ENCODE peak calls at places on chromosomes 13 and 19, in nine cellular contexts. W is astrocyte of the spinal cord; Z is breast epithelium; U is Caco-2; Q is GM06990; M is IMR-90; F is CD4-positive, CD25-positive, alpha-beta regulatory T cell; O is tibial nerve; R is WERI-Rb-1. B is an unnamed sample.

GRCh38 chr13:19862511-19863313 is 737 bp downstream of the ZMYM5 start:
- DNase-seq in Z (no peak), M (peak; percentile 7), U (no peak), R (no peak), O (peak; percentile 24), F (peak; percentile 54), Q (peak; percentile 67), W (peak; percentile 24), B (no peak)

GRCh38 chr19:47419037-47419783 is at the start of gene MEIS3:
- DNase-seq in W (no peak), O (no peak), F (no peak), R (peak; percentile 48), U (no peak), Z (no peak), Q (no peak), M (no peak), B (no peak)

GRCh38 chr13:24764276-24764630 is 284 bp downstream of the RNF17 start:
- DNase-seq in Z (no peak), U (no peak), R (no peak), O (no peak), W (no peak), F (no peak), M (no peak), Q (no peak), B (no peak)

GRCh38 chr19:13275016-13275722 is 125.0 kb downstream of the IER2 start:
- DNase-seq in O (no peak), U (no peak), F (no peak), Z (no peak), R (no peak), M (no peak), Q (peak; percentile 51), W (peak; percentile 44), B (no peak)

GRCh38 chr19:10193666-10194499 is 870 bp downstream of the DNMT1 start:
- DNase-seq in U (no peak), W (peak; percentile 41), R (no peak), F (peak; percentile 4), Z (no peak), M (peak; percentile 76), O (peak; percentile 9), Q (no peak), B (no peak)

GRCh38 chr13:95156208-95156607 is 145.0 kb downstream of the ABCC4 start:
- DNase-seq in O (no peak), Z (no peak), U (no peak), M (peak; percentile 17), Q (no peak), W (peak; percentile 59), F (no peak), R (no peak), B (no peak)

GRCh38 chr19:23884363-23884762 is 30.3 kb upstream of the ZNF726 start:
- DNase-seq in Z (no peak), M (no peak), O (no peak), W (no peak), Q (no peak), U (no peak), F (no peak), R (no peak), B (no peak)

GRCh38 chr13:113777311-113778260 is 18.6 kb downstream of the TMEM255B start:
- DNase-seq in W (peak; percentile 24), U (peak; percentile 46), M (peak; percentile 17), O (no peak), Q (no peak), Z (no peak), F (no peak), R (no peak), B (no peak)

GRCh38 chr13:29567411-29567810 is 28.1 kb downstream of the SLC7A1 start:
- DNase-seq in R (no peak), M (no peak), Z (no peak), W (no peak), Q (no peak), O (no peak), U (no peak), F (no peak), B (no peak)

GRCh38 chr13:51192348-51192747 is 29.9 kb upstream of the FAM124A start:
- DNase-seq in O (no peak), W (no peak), Q (no peak), U (no peak), Z (no peak), F (no peak), R (no peak), M (no peak), B (no peak)

GRCh38 chr13:22028831-22029230 is 358.0 kb downstream of the FGF9 start:
- DNase-seq in Z (no peak), F (no peak), O (no peak), Q (no peak), W (no peak), U (no peak), M (no peak), R (no peak), B (no peak)

GRCh38 chr13:32246468-32246867 is 68.7 kb downstream of the ZAR1L start:
- DNase-seq in W (peak; percentile 74), R (peak; percentile 71), O (peak; percentile 50), Z (no peak), M (peak; percentile 76), Q (peak; percentile 15), U (peak; percentile 85), F (peak; percentile 2), B (peak; percentile 44)

GRCh38 chr13:67238277-67238859 is 8.2 kb upstream of the PCDH9 start:
- DNase-seq in U (no peak), M (peak; percentile 36), R (no peak), Z (no peak), W (peak; percentile 65), O (no peak), F (peak; percentile 46), Q (no peak), B (no peak)

GRCh38 chr19:8221161-8221560 is 12.0 kb downstream of the CERS4 start:
- DNase-seq in W (no peak), M (no peak), U (no peak), F (no peak), R (no peak), Q (no peak), O (no peak), Z (peak; percentile 96), B (no peak)

GRCh38 chr19:47228168-47228936 is 2.6 kb downstream of the BBC3 start:
- DNase-seq in R (peak; percentile 73), U (peak; percentile 73), O (peak; percentile 41), W (peak; percentile 29), M (peak; percentile 17), Z (peak; percentile 75), F (peak; percentile 49), Q (peak; percentile 70), B (no peak)

GRCh38 chr13:110538632-110539031 is 22.9 kb downstream of the RAB20 start:
- DNase-seq in W (no peak), F (no peak), Q (no peak), O (peak; percentile 43), U (no peak), Z (no peak), M (no peak), R (no peak), B (no peak)

GRCh38 chr13:37656247-37656940 is 57.8 kb upstream of the POSTN start:
- DNase-seq in F (no peak), U (no peak), O (no peak), W (peak; percentile 95), M (peak; percentile 99), Q (no peak), Z (no peak), R (no peak), B (no peak)
- H3K4me3 ChIP-seq in F (no peak overlapping the region), U (no peak overlapping the region), O (no peak overlapping the region), W (no peak overlapping the region), M (no peak overlapping the region), Q (no peak overlapping the region), Z (no peak overlapping the region), R (no peak overlapping the region), B (no peak overlapping the region)

GRCh38 chr13:112071011-112071901 is 4.3 kb downstream of the SOX1 start:
- DNase-seq in M (no peak), Z (no peak), Q (no peak), W (no peak), R (no peak), O (no peak), U (no peak), F (no peak), B (no peak)

GRCh38 chr13:112074139-112074710 is 7.3 kb downstream of the SOX1 start:
- DNase-seq in W (no peak), Z (no peak), O (no peak), M (no peak), R (no peak), F (no peak), Q (no peak), U (no peak), B (no peak)

GRCh38 chr13:112071902-112072530 is 5.1 kb downstream of the SOX1 start:
- DNase-seq in Z (no peak), R (no peak), F (no peak), W (no peak), U (no peak), Q (no peak), O (no peak), M (no peak), B (no peak)

GRCh38 chr13:112073245-112074138 is 6.5 kb downstream of the SOX1 start:
- DNase-seq in W (no peak), Z (no peak), R (no peak), O (no peak), M (no peak), U (no peak), F (no peak), Q (no peak), B (no peak)

DNA sequence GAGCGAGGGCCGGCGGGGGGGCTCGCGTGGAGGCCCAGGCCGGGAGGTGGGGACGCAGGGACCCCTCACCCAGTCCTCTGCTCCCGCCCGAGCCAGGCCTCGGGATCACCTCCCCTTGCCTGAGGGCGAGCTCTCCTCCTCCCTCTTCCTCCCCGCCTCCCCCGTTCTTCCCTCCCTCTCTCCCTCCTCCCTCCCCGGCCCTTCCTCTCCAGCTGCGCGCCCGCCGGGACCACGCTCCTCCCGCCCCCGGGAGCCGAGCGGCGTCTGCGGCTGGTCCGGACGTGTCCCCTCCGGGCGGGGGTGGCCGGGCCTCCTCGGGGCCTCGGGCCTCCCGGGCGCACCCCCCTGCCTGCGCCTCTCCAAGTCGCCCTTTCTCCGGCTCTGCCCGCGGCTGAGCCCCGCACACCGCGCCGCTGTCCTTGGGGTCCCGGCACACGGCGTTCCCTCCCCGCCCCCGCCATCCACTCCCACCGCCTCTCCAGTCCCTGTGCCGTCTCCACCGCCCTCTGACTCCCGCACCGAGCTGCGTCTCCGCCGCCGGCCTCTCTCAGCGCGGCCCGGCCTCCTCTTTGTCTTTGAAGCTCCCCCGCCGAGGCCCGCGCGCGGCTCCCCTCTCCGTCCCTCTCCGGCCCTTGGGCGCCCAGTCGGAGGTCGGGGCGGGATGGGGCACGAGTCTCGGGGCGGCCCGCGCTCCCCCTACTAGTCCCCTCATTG is 5.7 kb downstream of the SOX1 start:
- DNase-seq in U (no peak), R (peak; percentile 7), F (no peak), W (no peak), M (no peak), O (no peak), Q (no peak), Z (no peak), B (no peak)
- H3K4me3 ChIP-seq in U (peak overlapping the region; percentile 46), R (no peak overlapping the region), F (no peak overlapping the region), W (no peak overlapping the region), M (no peak overlapping the region), O (no peak overlapping the region), Q (no peak overlapping the region), Z (peak overlapping the region; percentile 47), B (no peak overlapping the region)

GRCh38 chr13:39810091-39810877 is 154.8 kb downstream of the COG6 start:
- DNase-seq in Z (no peak), U (no peak), F (no peak), W (no peak), R (no peak), O (no peak), M (no peak), Q (no peak), B (no peak)
- H3K4me3 ChIP-seq in Z (no peak overlapping the region), U (no peak overlapping the region), F (no peak overlapping the region), W (no peak overlapping the region), R (no peak overlapping the region), O (no peak overlapping the region), M (no peak overlapping the region), Q (no peak overlapping the region), B (no peak overlapping the region)

GRCh38 chr13:101916108-101916757 is 463.8 kb downstream of the ITGBL1 start:
- DNase-seq in Z (no peak), M (no peak), W (peak; percentile 32), F (no peak), Q (no peak), O (no peak), R (peak; percentile 89), U (no peak), B (no peak)
- H3K4me3 ChIP-seq in Z (peak overlapping the region; percentile 61), M (no peak overlapping the region), W (peak overlapping the region; percentile 15), F (no peak overlapping the region), Q (no peak overlapping the region), O (no peak overlapping the region), R (peak overlapping the region; percentile 70), U (no peak overlapping the region), B (no peak overlapping the region)

B was measured in GM12864.